ENCODE peak calls at places on chromosomes 13 and 19, in seven cellular contexts. One of them, this sample, is unnamed.

GRCh38 chr19:46603752-46604241 is 2.7 kb downstream of the CALM3 start:
- DNase-seq in trophoblast cell: no peak
- DNase-seq in IMR-90: no peak
- DNase-seq in H9: no peak
- DNase-seq in neuronal stem cell: no peak
- DNase-seq in H1: no peak
- DNase-seq in mesendoderm: no peak
- DNase-seq in this sample: no peak

GRCh38 chr19:9705836-9706235 is 30.9 kb upstream of the ZNF562 start:
- DNase-seq in trophoblast cell: no peak
- DNase-seq in IMR-90: no peak
- DNase-seq in mesendoderm: no peak
- DNase-seq in H9: no peak
- DNase-seq in neuronal stem cell: no peak
- DNase-seq in H1: no peak
- DNase-seq in this sample: no peak

GRCh38 chr13:41916173-41916954 is 44.5 kb downstream of the VWA8 start:
- DNase-seq in H1: no peak
- DNase-seq in neuronal stem cell: no peak
- DNase-seq in IMR-90: peak; percentile 95
- DNase-seq in H9: no peak
- DNase-seq in mesendoderm: no peak
- DNase-seq in trophoblast cell: no peak
- DNase-seq in this sample: peak; percentile 92

GRCh38 chr13:50512602-50513527 is 330.6 kb downstream of the DLEU7 start:
- DNase-seq in neuronal stem cell: no peak
- DNase-seq in mesendoderm: no peak
- DNase-seq in H9: no peak
- DNase-seq in trophoblast cell: no peak
- DNase-seq in H1: no peak
- DNase-seq in IMR-90: peak; percentile 61
- DNase-seq in this sample: peak; percentile 66

GRCh38 chr19:40239415-40240226 is 13.1 kb upstream of the CCNP start:
- DNase-seq in trophoblast cell: no peak
- DNase-seq in neuronal stem cell: no peak
- DNase-seq in H1: no peak
- DNase-seq in mesendoderm: no peak
- DNase-seq in H9: no peak
- DNase-seq in IMR-90: no peak
- DNase-seq in this sample: no peak

GRCh38 chr13:104011505-104012270 is 945.5 kb upstream of the SLC10A2 start:
- DNase-seq in mesendoderm: peak; percentile 25
- DNase-seq in H9: peak; percentile 31
- DNase-seq in IMR-90: no peak
- DNase-seq in neuronal stem cell: peak; percentile 45
- DNase-seq in trophoblast cell: no peak
- DNase-seq in H1: no peak
- DNase-seq in this sample: peak; percentile 22

GRCh38 chr13:30725331-30726085 is 9.8 kb upstream of the ALOX5AP start:
- DNase-seq in mesendoderm: no peak
- DNase-seq in IMR-90: peak; percentile 33
- DNase-seq in H9: no peak
- DNase-seq in H1: no peak
- DNase-seq in neuronal stem cell: no peak
- DNase-seq in trophoblast cell: no peak
- DNase-seq in this sample: no peak

GRCh38 chr13:77230560-77230959 is 96.3 kb downstream of the MYCBP2 start:
- DNase-seq in H1: no peak
- DNase-seq in IMR-90: no peak
- DNase-seq in mesendoderm: peak; percentile 5
- DNase-seq in neuronal stem cell: no peak
- DNase-seq in trophoblast cell: no peak
- DNase-seq in H9: no peak
- DNase-seq in this sample: no peak

GRCh38 chr19:29687244-29687896 is 22.1 kb downstream of the PLEKHF1 start:
- DNase-seq in H1: no peak
- DNase-seq in neuronal stem cell: no peak
- DNase-seq in trophoblast cell: peak; percentile 25
- DNase-seq in IMR-90: peak; percentile 98
- DNase-seq in H9: no peak
- DNase-seq in mesendoderm: no peak
- DNase-seq in this sample: peak; percentile 72

GRCh38 chr13:25945596-25945995 is 106.2 kb downstream of the SHISA2 start:
- DNase-seq in neuronal stem cell: no peak
- DNase-seq in H1: no peak
- DNase-seq in IMR-90: no peak
- DNase-seq in H9: no peak
- DNase-seq in trophoblast cell: no peak
- DNase-seq in mesendoderm: no peak
- DNase-seq in this sample: no peak

GRCh38 chr19:2274937-2275535 is 6.9 kb downstream of the PEAK3 start:
- DNase-seq in H1: no peak
- DNase-seq in neuronal stem cell: no peak
- DNase-seq in H9: peak; percentile 82
- DNase-seq in IMR-90: peak; percentile 64
- DNase-seq in mesendoderm: peak; percentile 89
- DNase-seq in trophoblast cell: no peak
- DNase-seq in this sample: peak; percentile 79

GRCh38 chr13:34942732-34943674 is 933 bp downstream of the NBEA start:
- DNase-seq in neuronal stem cell: peak; percentile 52
- DNase-seq in IMR-90: no peak
- DNase-seq in H1: no peak
- DNase-seq in mesendoderm: peak; percentile 68
- DNase-seq in H9: peak; percentile 68
- DNase-seq in trophoblast cell: no peak
- DNase-seq in this sample: peak; percentile 2

GRCh38 chr13:31053098-31053497 is 108.6 kb downstream of the HSPH1 start:
- DNase-seq in mesendoderm: no peak
- DNase-seq in neuronal stem cell: no peak
- DNase-seq in H9: no peak
- DNase-seq in H1: no peak
- DNase-seq in IMR-90: peak; percentile 37
- DNase-seq in trophoblast cell: no peak
- DNase-seq in this sample: peak; percentile 42

GRCh38 chr13:59276436-59276835 is 887.3 kb downstream of the DIAPH3 start:
- DNase-seq in neuronal stem cell: no peak
- DNase-seq in trophoblast cell: no peak
- DNase-seq in mesendoderm: no peak
- DNase-seq in H1: no peak
- DNase-seq in H9: no peak
- DNase-seq in IMR-90: peak; percentile 29
- DNase-seq in this sample: peak; percentile 77

GRCh38 chr19:4007836-4008539 is 452 bp downstream of the PIAS4 start:
- DNase-seq in mesendoderm: peak; percentile 28
- DNase-seq in H9: no peak
- DNase-seq in H1: no peak
- DNase-seq in IMR-90: no peak
- DNase-seq in neuronal stem cell: peak; percentile 23
- DNase-seq in trophoblast cell: no peak
- DNase-seq in this sample: peak; percentile 40

GRCh38 chr13:75371223-75371622 is 110.7 kb downstream of the TBC1D4 start:
- DNase-seq in trophoblast cell: no peak
- DNase-seq in H1: no peak
- DNase-seq in IMR-90: no peak
- DNase-seq in H9: no peak
- DNase-seq in neuronal stem cell: no peak
- DNase-seq in mesendoderm: no peak
- DNase-seq in this sample: no peak

GRCh38 chr13:109794095-109794494 is 7.7 kb upstream of the IRS2 start:
- DNase-seq in mesendoderm: peak; percentile 37
- DNase-seq in H9: no peak
- DNase-seq in neuronal stem cell: no peak
- DNase-seq in H1: no peak
- DNase-seq in IMR-90: no peak
- DNase-seq in trophoblast cell: peak; percentile 37
- DNase-seq in this sample: no peak

GRCh38 chr19:55669418-55670279 is 5.4 kb upstream of the EPN1 start:
- DNase-seq in H1: no peak
- DNase-seq in neuronal stem cell: no peak
- DNase-seq in IMR-90: no peak
- DNase-seq in trophoblast cell: no peak
- DNase-seq in mesendoderm: no peak
- DNase-seq in H9: no peak
- DNase-seq in this sample: no peak
- H3K9ac ChIP-seq in H1: no peak overlapping the region
- H3K9ac ChIP-seq in neuronal stem cell: peak overlapping the region; percentile 70
- H3K9ac ChIP-seq in IMR-90: no peak overlapping the region
- H3K9ac ChIP-seq in trophoblast cell: no peak overlapping the region
- H3K9ac ChIP-seq in mesendoderm: no peak overlapping the region
- H3K9ac ChIP-seq in H9: no peak overlapping the region
- H3K9ac ChIP-seq in this sample: no peak overlapping the region

GRCh38 chr19:6041071-6041470 is 63.1 kb upstream of the RANBP3 start:
- DNase-seq in mesendoderm: no peak
- DNase-seq in H9: no peak
- DNase-seq in neuronal stem cell: no peak
- DNase-seq in trophoblast cell: no peak
- DNase-seq in IMR-90: no peak
- DNase-seq in H1: no peak
- DNase-seq in this sample: no peak
- H2BK5ac ChIP-seq in mesendoderm: no peak overlapping the region
- H2BK5ac ChIP-seq in H9: no peak overlapping the region
- H2BK5ac ChIP-seq in neuronal stem cell: no peak overlapping the region
- H2BK5ac ChIP-seq in trophoblast cell: no peak overlapping the region
- H2BK5ac ChIP-seq in IMR-90: no peak overlapping the region
- H2BK5ac ChIP-seq in H1: no peak overlapping the region
- H2BK5ac ChIP-seq in this sample: no peak overlapping the region

GRCh38 chr13:94236876-94237275 is 242.6 kb downstream of the DCT start:
- DNase-seq in H9: no peak
- DNase-seq in H1: no peak
- DNase-seq in mesendoderm: no peak
- DNase-seq in trophoblast cell: no peak
- DNase-seq in neuronal stem cell: no peak
- DNase-seq in IMR-90: no peak
- DNase-seq in this sample: no peak

GRCh38 chr13:94243551-94243950 is 235.9 kb downstream of the DCT start:
- DNase-seq in neuronal stem cell: no peak
- DNase-seq in trophoblast cell: no peak
- DNase-seq in H9: no peak
- DNase-seq in IMR-90: no peak
- DNase-seq in mesendoderm: no peak
- DNase-seq in H1: no peak
- DNase-seq in this sample: no peak

GRCh38 chr13:94236132-94236531 is 243.3 kb downstream of the DCT start:
- DNase-seq in H1: no peak
- DNase-seq in trophoblast cell: no peak
- DNase-seq in H9: no peak
- DNase-seq in neuronal stem cell: no peak
- DNase-seq in IMR-90: no peak
- DNase-seq in mesendoderm: no peak
- DNase-seq in this sample: no peak

GRCh38 chr13:94234766-94235165 is 244.7 kb downstream of the DCT start:
- DNase-seq in neuronal stem cell: no peak
- DNase-seq in H1: no peak
- DNase-seq in trophoblast cell: no peak
- DNase-seq in IMR-90: no peak
- DNase-seq in mesendoderm: no peak
- DNase-seq in H9: no peak
- DNase-seq in this sample: no peak

GRCh38 chr13:94239135-94239534 is 240.3 kb downstream of the DCT start:
- DNase-seq in trophoblast cell: no peak
- DNase-seq in H1: no peak
- DNase-seq in H9: no peak
- DNase-seq in mesendoderm: no peak
- DNase-seq in neuronal stem cell: no peak
- DNase-seq in IMR-90: peak; percentile 87
- DNase-seq in this sample: peak; percentile 62
- H3K9ac ChIP-seq in trophoblast cell: no peak overlapping the region
- H3K9ac ChIP-seq in H1: no peak overlapping the region
- H3K9ac ChIP-seq in H9: no peak overlapping the region
- H3K9ac ChIP-seq in mesendoderm: no peak overlapping the region
- H3K9ac ChIP-seq in neuronal stem cell: no peak overlapping the region
- H3K9ac ChIP-seq in IMR-90: no peak overlapping the region
- H3K9ac ChIP-seq in this sample: no peak overlapping the region

DNA sequence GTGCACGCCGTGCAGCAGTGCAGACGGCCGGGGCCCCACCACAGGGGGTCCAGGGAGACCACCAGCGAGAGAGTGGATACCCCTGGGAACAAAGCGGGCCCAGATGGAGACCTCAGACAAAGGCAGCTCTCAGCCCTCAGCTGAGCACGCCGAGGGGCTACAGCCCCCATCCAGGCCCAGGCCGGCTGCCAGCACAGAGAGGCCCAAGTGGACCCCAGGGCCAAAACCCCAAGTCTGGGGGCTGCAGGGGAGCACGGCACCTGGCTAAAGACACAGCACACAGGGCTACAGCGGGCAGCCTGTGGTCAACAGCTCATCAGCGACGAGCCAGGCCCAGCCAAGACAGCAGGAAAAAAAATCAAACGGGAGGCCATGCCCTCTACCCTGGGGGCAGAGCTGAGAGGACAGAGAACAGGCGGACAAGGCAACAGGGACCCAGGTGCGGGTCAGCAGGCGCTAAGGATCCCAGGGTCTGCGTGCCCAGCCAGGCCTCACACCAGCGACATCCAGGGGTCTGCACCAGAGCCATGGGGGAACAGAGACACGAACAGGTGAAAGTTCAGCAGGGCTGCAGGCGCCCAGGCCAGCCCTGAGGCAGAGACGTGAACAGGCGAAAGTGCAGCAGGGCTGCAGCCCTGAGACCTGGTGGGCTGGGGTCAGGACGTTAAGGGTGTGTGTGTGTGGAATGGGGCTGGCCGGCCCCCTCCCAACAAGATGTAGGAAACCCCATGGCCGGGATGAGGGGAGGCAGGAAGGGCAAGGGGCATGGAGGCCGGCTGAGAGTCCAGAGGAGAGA is 34.3 kb downstream of the RASA3 start:
- DNase-seq in mesendoderm: no peak
- DNase-seq in IMR-90: no peak
- DNase-seq in trophoblast cell: no peak
- DNase-seq in H9: no peak
- DNase-seq in H1: no peak
- DNase-seq in neuronal stem cell: no peak
- DNase-seq in this sample: no peak
- H2BK5ac ChIP-seq in mesendoderm: no peak overlapping the region
- H2BK5ac ChIP-seq in IMR-90: peak overlapping the region; percentile 36
- H2BK5ac ChIP-seq in trophoblast cell: peak overlapping the region; percentile 29
- H2BK5ac ChIP-seq in H9: no peak overlapping the region
- H2BK5ac ChIP-seq in H1: peak overlapping the region; percentile 66
- H2BK5ac ChIP-seq in neuronal stem cell: peak overlapping the region; percentile 75
- H2BK5ac ChIP-seq in this sample: no peak overlapping the region

This sample was measured in mesenchymal stem cell.